ENCODE peak calls at places on chromosomes 6 and 20, in ten cellular contexts. One of them, this sample, is unnamed.

GRCh38 chr6:24935753-24936152 is at the start of gene RIPOR2:
- DNase-seq in IMR-90: no peak
- DNase-seq in Panc1: no peak
- DNase-seq in WTC11: peak; percentile 62
- DNase-seq in prostate gland: no peak
- DNase-seq in heart left ventricle: peak; percentile 69
- DNase-seq in progenitor cell of endocrine pancreas: no peak
- DNase-seq in HepG2: no peak
- DNase-seq in HCT116: no peak
- DNase-seq in heart right ventricle: no peak
- DNase-seq in this sample: peak; percentile 53

GRCh38 chr6:17908831-17909230 is 78.6 kb downstream of the KIF13A start:
- DNase-seq in IMR-90: no peak
- DNase-seq in Panc1: no peak
- DNase-seq in WTC11: no peak
- DNase-seq in prostate gland: no peak
- DNase-seq in heart left ventricle: no peak
- DNase-seq in progenitor cell of endocrine pancreas: no peak
- DNase-seq in HepG2: peak; percentile 56
- DNase-seq in HCT116: no peak
- DNase-seq in heart right ventricle: no peak
- DNase-seq in this sample: no peak

GRCh38 chr6:43088654-43089056 is 12.5 kb downstream of the PTK7 start:
- DNase-seq in IMR-90: peak; percentile 13
- DNase-seq in Panc1: no peak
- DNase-seq in WTC11: no peak
- DNase-seq in prostate gland: peak; percentile 56
- DNase-seq in heart left ventricle: no peak
- DNase-seq in progenitor cell of endocrine pancreas: no peak
- DNase-seq in HepG2: no peak
- DNase-seq in HCT116: no peak
- DNase-seq in heart right ventricle: no peak
- DNase-seq in this sample: no peak

GRCh38 chr6:8387942-8388437 is 47.4 kb downstream of the SLC35B3 start:
- DNase-seq in IMR-90: no peak
- DNase-seq in Panc1: no peak
- DNase-seq in WTC11: no peak
- DNase-seq in prostate gland: no peak
- DNase-seq in heart left ventricle: no peak
- DNase-seq in progenitor cell of endocrine pancreas: no peak
- DNase-seq in HepG2: no peak
- DNase-seq in HCT116: no peak
- DNase-seq in heart right ventricle: no peak
- DNase-seq in this sample: no peak

GRCh38 chr20:60024801-60025200 is 66.6 kb downstream of the CDH26 start:
- DNase-seq in IMR-90: no peak
- DNase-seq in Panc1: no peak
- DNase-seq in WTC11: peak; percentile 34
- DNase-seq in prostate gland: no peak
- DNase-seq in heart left ventricle: no peak
- DNase-seq in progenitor cell of endocrine pancreas: no peak
- DNase-seq in HepG2: no peak
- DNase-seq in HCT116: no peak
- DNase-seq in heart right ventricle: no peak
- DNase-seq in this sample: no peak

GRCh38 chr20:47922280-47922675 is 137.0 kb upstream of the SULF2 start:
- DNase-seq in IMR-90: peak; percentile 10
- DNase-seq in Panc1: no peak
- DNase-seq in WTC11: no peak
- DNase-seq in prostate gland: no peak
- DNase-seq in heart left ventricle: no peak
- DNase-seq in progenitor cell of endocrine pancreas: no peak
- DNase-seq in HepG2: peak; percentile 68
- DNase-seq in HCT116: no peak
- DNase-seq in heart right ventricle: no peak
- DNase-seq in this sample: no peak

GRCh38 chr6:82397962-82398692 is 34.5 kb downstream of the TPBG start:
- DNase-seq in IMR-90: peak; percentile 61
- DNase-seq in Panc1: peak; percentile 13
- DNase-seq in WTC11: no peak
- DNase-seq in prostate gland: no peak
- DNase-seq in heart left ventricle: no peak
- DNase-seq in progenitor cell of endocrine pancreas: no peak
- DNase-seq in HepG2: no peak
- DNase-seq in HCT116: no peak
- DNase-seq in heart right ventricle: no peak
- DNase-seq in this sample: no peak

GRCh38 chr20:2775139-2775538 is 25.3 kb downstream of the CPXM1 start:
- DNase-seq in IMR-90: no peak
- DNase-seq in Panc1: no peak
- DNase-seq in WTC11: no peak
- DNase-seq in prostate gland: no peak
- DNase-seq in heart left ventricle: no peak
- DNase-seq in progenitor cell of endocrine pancreas: no peak
- DNase-seq in HepG2: no peak
- DNase-seq in HCT116: no peak
- DNase-seq in heart right ventricle: no peak
- DNase-seq in this sample: no peak

GRCh38 chr6:137977814-137978213 is 110.8 kb downstream of the TNFAIP3 start:
- DNase-seq in IMR-90: no peak
- DNase-seq in Panc1: no peak
- DNase-seq in WTC11: no peak
- DNase-seq in prostate gland: no peak
- DNase-seq in heart left ventricle: no peak
- DNase-seq in progenitor cell of endocrine pancreas: no peak
- DNase-seq in HepG2: no peak
- DNase-seq in HCT116: no peak
- DNase-seq in heart right ventricle: no peak
- DNase-seq in this sample: no peak

GRCh38 chr6:137976430-137976829 is 109.4 kb downstream of the TNFAIP3 start:
- DNase-seq in IMR-90: no peak
- DNase-seq in Panc1: no peak
- DNase-seq in WTC11: no peak
- DNase-seq in prostate gland: no peak
- DNase-seq in heart left ventricle: no peak
- DNase-seq in progenitor cell of endocrine pancreas: no peak
- DNase-seq in HepG2: no peak
- DNase-seq in HCT116: no peak
- DNase-seq in heart right ventricle: no peak
- DNase-seq in this sample: no peak

GRCh38 chr6:137977206-137977605 is 110.1 kb downstream of the TNFAIP3 start:
- DNase-seq in IMR-90: no peak
- DNase-seq in Panc1: no peak
- DNase-seq in WTC11: no peak
- DNase-seq in prostate gland: no peak
- DNase-seq in heart left ventricle: no peak
- DNase-seq in progenitor cell of endocrine pancreas: no peak
- DNase-seq in HepG2: no peak
- DNase-seq in HCT116: no peak
- DNase-seq in heart right ventricle: no peak
- DNase-seq in this sample: no peak

GRCh38 chr6:137973201-137973600 is 106.1 kb downstream of the TNFAIP3 start:
- DNase-seq in IMR-90: no peak
- DNase-seq in Panc1: no peak
- DNase-seq in WTC11: no peak
- DNase-seq in prostate gland: no peak
- DNase-seq in heart left ventricle: no peak
- DNase-seq in progenitor cell of endocrine pancreas: no peak
- DNase-seq in HepG2: no peak
- DNase-seq in HCT116: no peak
- DNase-seq in heart right ventricle: no peak
- DNase-seq in this sample: no peak

DNA sequence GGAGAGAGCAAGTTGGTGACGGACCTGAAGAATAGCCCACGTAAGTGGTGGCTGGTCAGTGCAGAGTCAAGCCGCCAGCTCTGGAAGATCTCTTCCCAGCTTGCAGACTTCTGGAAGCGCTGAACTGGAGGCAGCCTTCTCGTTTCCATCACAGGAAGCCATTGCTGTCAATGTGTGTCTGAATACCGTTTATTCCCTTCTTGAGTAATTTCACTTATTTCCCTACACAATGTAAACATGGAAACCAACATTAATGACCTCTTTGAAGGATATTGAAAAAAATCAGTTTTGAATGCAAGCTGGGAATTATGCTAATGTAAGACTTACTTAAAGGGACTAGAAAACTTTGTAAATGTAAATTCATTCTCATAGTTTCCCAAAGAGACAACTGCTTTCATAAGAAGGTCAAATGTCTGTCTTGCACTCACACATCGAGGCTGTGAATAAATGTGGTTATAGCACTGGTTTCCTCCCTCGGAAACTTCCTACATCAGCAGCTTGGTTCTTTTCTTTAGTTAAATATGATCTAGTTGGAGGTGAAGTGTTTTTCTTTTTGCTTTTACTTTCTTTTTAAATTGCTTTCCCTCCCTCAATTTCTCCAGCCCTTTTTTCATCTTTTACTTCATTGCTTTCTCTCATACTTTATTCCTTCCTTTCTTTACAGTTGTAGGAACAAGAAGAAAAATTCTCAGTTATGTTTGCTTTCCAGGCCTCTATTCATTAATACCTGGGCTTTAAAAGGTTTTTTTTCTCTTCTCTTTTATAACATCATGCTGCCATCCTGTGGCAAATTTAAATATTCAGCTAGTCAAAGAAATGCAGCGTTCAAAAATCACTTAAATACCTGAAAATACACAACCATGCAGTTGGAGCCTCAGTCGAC is 108.2 kb downstream of the TNFAIP3 start:
- DNase-seq in IMR-90: peak; percentile 22
- DNase-seq in Panc1: no peak
- DNase-seq in WTC11: no peak
- DNase-seq in prostate gland: no peak
- DNase-seq in heart left ventricle: no peak
- DNase-seq in progenitor cell of endocrine pancreas: no peak
- DNase-seq in HepG2: peak; percentile 23
- DNase-seq in HCT116: peak; percentile 7
- DNase-seq in heart right ventricle: no peak
- DNase-seq in this sample: no peak
- TF ChIP-seq CTCF in IMR-90: peak; percentile 47
- TF ChIP-seq CTCF in Panc1: peak; percentile 38
- TF ChIP-seq CTCF in WTC11: no peak
- TF ChIP-seq CTCF in prostate gland: no peak
- TF ChIP-seq CTCF in heart left ventricle: no peak
- TF ChIP-seq CTCF in progenitor cell of endocrine pancreas: peak; percentile 19
- TF ChIP-seq CTCF in HepG2: peak; percentile 37
- TF ChIP-seq CTCF in HCT116: peak; percentile 45
- TF ChIP-seq CTCF in heart right ventricle: no peak
- TF ChIP-seq CTCF in this sample: no peak

DNA sequence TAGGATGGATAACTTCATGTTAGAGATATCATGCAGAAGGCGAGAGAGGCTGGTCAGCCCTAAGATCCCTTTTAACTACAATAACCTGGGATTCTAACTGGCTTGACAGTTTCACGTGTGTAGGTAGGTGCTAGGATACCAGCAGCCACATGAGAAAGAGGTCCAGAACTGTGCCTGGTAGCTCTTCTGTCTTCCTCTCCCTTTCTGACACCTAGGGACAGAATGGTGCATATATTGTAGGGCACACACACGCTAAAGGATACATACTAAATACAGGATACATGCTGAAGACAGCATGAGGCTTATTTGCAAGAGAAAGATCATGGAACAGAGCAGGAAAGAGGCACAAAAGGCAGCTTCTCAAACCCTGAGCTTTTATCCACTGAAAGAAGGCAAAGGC is 3.4 kb downstream of the SLC22A23 start:
- DNase-seq in IMR-90: no peak
- DNase-seq in Panc1: no peak
- DNase-seq in WTC11: no peak
- DNase-seq in prostate gland: no peak
- DNase-seq in heart left ventricle: no peak
- DNase-seq in progenitor cell of endocrine pancreas: no peak
- DNase-seq in HepG2: no peak
- DNase-seq in HCT116: no peak
- DNase-seq in heart right ventricle: no peak
- DNase-seq in this sample: no peak
- TF ChIP-seq CTCF in IMR-90: no peak
- TF ChIP-seq CTCF in Panc1: no peak
- TF ChIP-seq CTCF in WTC11: no peak
- TF ChIP-seq CTCF in prostate gland: no peak
- TF ChIP-seq CTCF in heart left ventricle: no peak
- TF ChIP-seq CTCF in progenitor cell of endocrine pancreas: no peak
- TF ChIP-seq CTCF in HepG2: peak; percentile 38
- TF ChIP-seq CTCF in HCT116: no peak
- TF ChIP-seq CTCF in heart right ventricle: no peak
- TF ChIP-seq CTCF in this sample: no peak

GRCh38 chr20:16014436-16014835 is 558.8 kb downstream of the KIF16B start:
- DNase-seq in IMR-90: no peak
- DNase-seq in Panc1: no peak
- DNase-seq in WTC11: no peak
- DNase-seq in prostate gland: no peak
- DNase-seq in heart left ventricle: no peak
- DNase-seq in progenitor cell of endocrine pancreas: no peak
- DNase-seq in HepG2: no peak
- DNase-seq in HCT116: no peak
- DNase-seq in heart right ventricle: no peak
- DNase-seq in this sample: no peak

GRCh38 chr20:16018881-16019280 is 554.4 kb downstream of the KIF16B start:
- DNase-seq in IMR-90: no peak
- DNase-seq in Panc1: no peak
- DNase-seq in WTC11: no peak
- DNase-seq in prostate gland: no peak
- DNase-seq in heart left ventricle: no peak
- DNase-seq in progenitor cell of endocrine pancreas: no peak
- DNase-seq in HepG2: no peak
- DNase-seq in HCT116: no peak
- DNase-seq in heart right ventricle: no peak
- DNase-seq in this sample: no peak

GRCh38 chr20:16013631-16014030 is 559.6 kb downstream of the KIF16B start:
- DNase-seq in IMR-90: no peak
- DNase-seq in Panc1: no peak
- DNase-seq in WTC11: no peak
- DNase-seq in prostate gland: no peak
- DNase-seq in heart left ventricle: no peak
- DNase-seq in progenitor cell of endocrine pancreas: no peak
- DNase-seq in HepG2: no peak
- DNase-seq in HCT116: no peak
- DNase-seq in heart right ventricle: no peak
- DNase-seq in this sample: no peak

GRCh38 chr20:16020971-16021370 is 552.3 kb downstream of the KIF16B start:
- DNase-seq in IMR-90: peak; percentile 1
- DNase-seq in Panc1: no peak
- DNase-seq in WTC11: no peak
- DNase-seq in prostate gland: no peak
- DNase-seq in heart left ventricle: no peak
- DNase-seq in progenitor cell of endocrine pancreas: no peak
- DNase-seq in HepG2: no peak
- DNase-seq in HCT116: no peak
- DNase-seq in heart right ventricle: no peak
- DNase-seq in this sample: no peak

GRCh38 chr20:16017656-16018055 is 555.6 kb downstream of the KIF16B start:
- DNase-seq in IMR-90: no peak
- DNase-seq in Panc1: no peak
- DNase-seq in WTC11: no peak
- DNase-seq in prostate gland: no peak
- DNase-seq in heart left ventricle: no peak
- DNase-seq in progenitor cell of endocrine pancreas: no peak
- DNase-seq in HepG2: no peak
- DNase-seq in HCT116: no peak
- DNase-seq in heart right ventricle: no peak
- DNase-seq in this sample: no peak
- TF ChIP-seq CTCF in IMR-90: no peak
- TF ChIP-seq CTCF in Panc1: no peak
- TF ChIP-seq CTCF in WTC11: no peak
- TF ChIP-seq CTCF in prostate gland: no peak
- TF ChIP-seq CTCF in heart left ventricle: no peak
- TF ChIP-seq CTCF in progenitor cell of endocrine pancreas: peak; percentile 13
- TF ChIP-seq CTCF in HepG2: no peak
- TF ChIP-seq CTCF in HCT116: no peak
- TF ChIP-seq CTCF in heart right ventricle: no peak
- TF ChIP-seq CTCF in this sample: no peak

GRCh38 chr6:133632206-133632605 is 256.7 kb upstream of the TCF21 start:
- DNase-seq in IMR-90: peak; percentile 71
- DNase-seq in Panc1: no peak
- DNase-seq in WTC11: no peak
- DNase-seq in prostate gland: no peak
- DNase-seq in heart left ventricle: no peak
- DNase-seq in progenitor cell of endocrine pancreas: no peak
- DNase-seq in HepG2: no peak
- DNase-seq in HCT116: no peak
- DNase-seq in heart right ventricle: no peak
- DNase-seq in this sample: no peak

GRCh38 chr6:133634474-133634873 is 254.4 kb upstream of the TCF21 start:
- DNase-seq in IMR-90: no peak
- DNase-seq in Panc1: no peak
- DNase-seq in WTC11: no peak
- DNase-seq in prostate gland: no peak
- DNase-seq in heart left ventricle: no peak
- DNase-seq in progenitor cell of endocrine pancreas: no peak
- DNase-seq in HepG2: no peak
- DNase-seq in HCT116: no peak
- DNase-seq in heart right ventricle: no peak
- DNase-seq in this sample: no peak

GRCh38 chr6:133630651-133631050 is 258.3 kb upstream of the TCF21 start:
- DNase-seq in IMR-90: no peak
- DNase-seq in Panc1: no peak
- DNase-seq in WTC11: no peak
- DNase-seq in prostate gland: no peak
- DNase-seq in heart left ventricle: no peak
- DNase-seq in progenitor cell of endocrine pancreas: no peak
- DNase-seq in HepG2: no peak
- DNase-seq in HCT116: no peak
- DNase-seq in heart right ventricle: no peak
- DNase-seq in this sample: no peak

GRCh38 chr6:133632906-133633305 is 256.0 kb upstream of the TCF21 start:
- DNase-seq in IMR-90: no peak
- DNase-seq in Panc1: no peak
- DNase-seq in WTC11: no peak
- DNase-seq in prostate gland: no peak
- DNase-seq in heart left ventricle: no peak
- DNase-seq in progenitor cell of endocrine pancreas: no peak
- DNase-seq in HepG2: no peak
- DNase-seq in HCT116: no peak
- DNase-seq in heart right ventricle: no peak
- DNase-seq in this sample: no peak

GRCh38 chr6:133631421-133631820 is 257.5 kb upstream of the TCF21 start:
- DNase-seq in IMR-90: peak; percentile 73
- DNase-seq in Panc1: no peak
- DNase-seq in WTC11: no peak
- DNase-seq in prostate gland: no peak
- DNase-seq in heart left ventricle: no peak
- DNase-seq in progenitor cell of endocrine pancreas: no peak
- DNase-seq in HepG2: peak; percentile 18
- DNase-seq in HCT116: no peak
- DNase-seq in heart right ventricle: no peak
- DNase-seq in this sample: no peak
- TF ChIP-seq CTCF in IMR-90: peak; percentile 46
- TF ChIP-seq CTCF in Panc1: no peak
- TF ChIP-seq CTCF in WTC11: no peak
- TF ChIP-seq CTCF in prostate gland: no peak
- TF ChIP-seq CTCF in heart left ventricle: no peak
- TF ChIP-seq CTCF in progenitor cell of endocrine pancreas: no peak
- TF ChIP-seq CTCF in HepG2: no peak
- TF ChIP-seq CTCF in HCT116: peak; percentile 26
- TF ChIP-seq CTCF in heart right ventricle: no peak
- TF ChIP-seq CTCF in this sample: no peak

This sample was measured in activated B cell treated with CpG ODN at 0.5 μM for 24 hours.